ENCODE peak calls at places on chromosomes 13 and 19, in five cellular contexts. C is cardiac muscle cell, A is aorta, N is breast epithelium, Z is left ventricle myocardium inferior. H is an unnamed sample. For H3K4me1, the result is how much of the 10 kb centered on the place peaks cover.

GRCh38 chr19:7072541-7072940 is 3.0 kb downstream of the ZNF557 start:
- DNase-seq in C (no peak), A (no peak), N (no peak), Z (no peak), H (no peak)

GRCh38 chr19:2700660-2701360 is 1.7 kb downstream of the GNG7 start:
- DNase-seq in C (no peak), A (no peak), N (no peak), Z (no peak), H (no peak)

GRCh38 chr13:85772379-85772778 is 26.8 kb downstream of the SLITRK6 start:
- DNase-seq in C (no peak), A (no peak), N (no peak), Z (no peak), H (no peak)

GRCh38 chr19:45578861-45579260 is 5.7 kb downstream of the OPA3 start:
- DNase-seq in C (no peak), A (no peak), N (no peak), Z (no peak), H (no peak)

GRCh38 chr19:50906217-50906616 is 5.0 kb downstream of the KLK4 start:
- DNase-seq in C (peak), A (no peak), N (no peak), Z (no peak), H (no peak)

GRCh38 chr19:30778961-30779690 is 406.9 kb downstream of the ZNF536 start:
- DNase-seq in C (no peak), A (no peak), N (no peak), Z (no peak), H (no peak)

GRCh38 chr19:51354742-51355148 is 11.4 kb downstream of the ETFB start:
- DNase-seq in C (peak), A (no peak), N (no peak), Z (no peak), H (no peak)

GRCh38 chr13:33279898-33280549 is 5.5 kb downstream of the STARD13 start:
- DNase-seq in C (no peak), A (no peak), N (no peak), Z (no peak), H (no peak)

GRCh38 chr13:92843549-92843948 is 383.1 kb upstream of the GPC6 start:
- DNase-seq in C (no peak), A (no peak), N (no peak), Z (no peak), H (no peak)

GRCh38 chr19:45136507-45137178 is 24.1 kb downstream of the NKPD1 start:
- DNase-seq in C (no peak), A (no peak), N (no peak), Z (no peak), H (no peak)

GRCh38 chr19:7976461-7976860 is 29.0 kb downstream of the ELAVL1 start:
- DNase-seq in C (no peak), A (no peak), N (no peak), Z (no peak), H (no peak)

GRCh38 chr19:57719901-57720519 is 7.4 kb downstream of the ZNF671 start:
- DNase-seq in C (no peak), A (no peak), N (no peak), Z (no peak), H (no peak)

GRCh38 chr19:54352546-54352945 is 12.2 kb downstream of the LAIR1 start:
- DNase-seq in C (no peak), A (no peak), N (no peak), Z (no peak), H (no peak)

GRCh38 chr19:14471436-14472187 is 3.5 kb downstream of the PTGER1 start:
- DNase-seq in C (no peak), A (no peak), N (no peak), Z (no peak), H (no peak)

GRCh38 chr19:15210323-15210774 is 9.6 kb upstream of the NOTCH3 start:
- DNase-seq in C (no peak), A (peak), N (no peak), Z (peak), H (peak)

GRCh38 chr19:51887522-51888498 is at the start of gene ZNF577:
- DNase-seq in C (peak), A (peak), N (peak), Z (peak), H (peak)

GRCh38 chr13:106369091-106369490 is 166.4 kb downstream of the EFNB2 start:
- DNase-seq in C (no peak), A (no peak), N (no peak), Z (no peak), H (no peak)

GRCh38 chr13:31742102-31742695 is 2.9 kb downstream of the RXFP2 start:
- DNase-seq in C (peak), A (peak), N (peak), Z (peak), H (peak)

GRCh38 chr13:61695147-61695546 is 279.5 kb upstream of the PCDH20 start:
- DNase-seq in C (no peak), A (no peak), N (no peak), Z (no peak), H (no peak)

GRCh38 chr13:93476175-93476574 is 249.6 kb downstream of the GPC6 start:
- DNase-seq in C (no peak), A (no peak), N (no peak), Z (no peak), H (no peak)

GRCh38 chr13:106405731-106406130 is 129.7 kb downstream of the EFNB2 start:
- DNase-seq in C (no peak), A (no peak), N (no peak), Z (no peak), H (no peak)

GRCh38 chr19:46818812-46819211 is 30.4 kb upstream of the SLC1A5 start:
- DNase-seq in C (no peak), A (no peak), N (no peak), Z (no peak), H (no peak)

GRCh38 chr19:1155352-1156304 is 18.4 kb downstream of the SBNO2 start:
- DNase-seq in C (no peak), A (no peak), N (no peak), Z (no peak), H (peak)

GRCh38 chr19:3285647-3286176 is 61.3 kb downstream of the CELF5 start:
- DNase-seq in C (no peak), A (no peak), N (no peak), Z (no peak), H (no peak)

GRCh38 chr13:78309497-78310180 is 293.7 kb downstream of the POU4F1 start:
- DNase-seq in C (no peak), A (no peak), N (no peak), Z (no peak), H (no peak)

GRCh38 chr19:40614595-40615411 is 13.6 kb downstream of the LTBP4 start:
- DNase-seq in C (peak), A (peak), N (no peak), Z (peak), H (peak)

GRCh38 chr13:59531571-59532091 is 632.1 kb downstream of the DIAPH3 start:
- DNase-seq in C (peak), A (peak), N (peak), Z (peak), H (no peak)

DNA sequence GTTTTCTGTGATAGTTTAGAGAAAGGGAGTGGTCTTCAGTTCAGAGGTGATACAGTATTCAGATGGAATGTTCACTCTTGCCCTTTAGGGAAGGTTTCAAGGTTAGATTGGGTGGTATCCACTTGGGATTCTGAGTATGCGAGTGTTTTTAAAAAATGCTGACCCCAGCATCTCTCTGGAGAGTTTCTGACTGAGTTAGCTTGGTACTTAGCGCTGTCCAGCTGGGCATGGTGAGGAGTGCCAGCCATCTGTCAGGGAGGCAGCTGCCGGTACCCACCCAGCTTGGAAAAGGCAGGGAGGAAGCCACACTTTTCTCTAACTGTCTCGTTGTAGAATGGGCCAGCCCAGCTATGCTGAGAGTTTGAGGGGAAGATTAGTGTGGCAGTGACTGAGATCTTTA is 63.3 kb downstream of the ARHGEF7 start:
- DNase-seq in C (no peak), A (no peak), N (no peak), Z (no peak), H (no peak)
- H3K4me3 ChIP-seq in C (no peak), A (no peak), N (no peak), Z (no peak), H (no peak)

GRCh38 chr19:43780706-43781525 is at the start of gene KCNN4:
- DNase-seq in C (no peak), A (peak), N (no peak), Z (no peak), H (peak)
- H3K4me1 ChIP-seq in C (under half), A (under half), N (under half), Z (under half), H (half or more)

GRCh38 chr19:39270091-39270871 is 2.1 kb downstream of the IFNL2 start:
- DNase-seq in C (no peak), A (no peak), N (no peak), Z (no peak), H (no peak)

GRCh38 chr19:39277598-39277997 is 9.4 kb downstream of the IFNL2 start:
- DNase-seq in C (no peak), A (peak), N (no peak), Z (no peak), H (no peak)

GRCh38 chr19:39276740-39277139 is 8.5 kb downstream of the IFNL2 start:
- DNase-seq in C (no peak), A (peak), N (no peak), Z (no peak), H (no peak)

GRCh38 chr19:39275578-39275977 is 7.4 kb downstream of the IFNL2 start:
- DNase-seq in C (no peak), A (peak), N (no peak), Z (no peak), H (no peak)
- H3K4me3 ChIP-seq in C (no peak), A (no peak), N (no peak), Z (no peak), H (no peak)

DNA sequence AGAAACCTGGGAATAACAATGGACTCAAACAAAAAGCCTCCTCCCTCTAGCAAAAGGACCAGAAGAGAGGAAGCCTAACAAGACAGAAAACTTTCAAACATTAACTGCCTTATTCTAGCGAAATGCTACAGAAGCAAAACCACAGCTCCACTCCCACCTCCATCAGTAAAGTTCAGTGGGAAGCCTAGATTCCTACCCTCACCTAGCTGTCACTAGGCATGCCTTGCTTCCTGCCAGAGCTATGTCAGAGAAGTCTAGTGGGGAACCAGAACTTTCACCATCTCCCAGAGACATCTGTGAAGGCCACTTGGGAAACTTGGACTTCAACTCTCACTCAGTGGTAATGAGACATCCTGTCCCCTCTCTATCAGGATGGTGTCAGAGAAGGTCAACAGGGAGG is 37.1 kb downstream of the DPY19L3 start:
- DNase-seq in C (no peak), A (no peak), N (no peak), Z (no peak), H (no peak)
- H3K4me1 ChIP-seq in C (under half), A (under half), N (under half), Z (under half), H (under half)

GRCh38 chr19:42312370-42312769 is 739 bp upstream of the TMEM145 start:
- DNase-seq in C (no peak), A (no peak), N (no peak), Z (no peak), H (no peak)

GRCh38 chr19:42315024-42315423 is 1.9 kb downstream of the TMEM145 start:
- DNase-seq in C (no peak), A (no peak), N (no peak), Z (no peak), H (no peak)

GRCh38 chr19:42311612-42312160 is 1.4 kb upstream of the TMEM145 start:
- DNase-seq in C (no peak), A (no peak), N (no peak), Z (no peak), H (no peak)

GRCh38 chr19:42313840-42314755 is 989 bp downstream of the TMEM145 start:
- DNase-seq in C (no peak), A (no peak), N (no peak), Z (no peak), H (no peak)

GRCh38 chr19:42313096-42313839 is at the start of gene TMEM145:
- DNase-seq in C (peak), A (no peak), N (no peak), Z (no peak), H (no peak)
- H3K4me3 ChIP-seq in C (peak), A (no peak), N (peak), Z (peak), H (no peak)

DNA sequence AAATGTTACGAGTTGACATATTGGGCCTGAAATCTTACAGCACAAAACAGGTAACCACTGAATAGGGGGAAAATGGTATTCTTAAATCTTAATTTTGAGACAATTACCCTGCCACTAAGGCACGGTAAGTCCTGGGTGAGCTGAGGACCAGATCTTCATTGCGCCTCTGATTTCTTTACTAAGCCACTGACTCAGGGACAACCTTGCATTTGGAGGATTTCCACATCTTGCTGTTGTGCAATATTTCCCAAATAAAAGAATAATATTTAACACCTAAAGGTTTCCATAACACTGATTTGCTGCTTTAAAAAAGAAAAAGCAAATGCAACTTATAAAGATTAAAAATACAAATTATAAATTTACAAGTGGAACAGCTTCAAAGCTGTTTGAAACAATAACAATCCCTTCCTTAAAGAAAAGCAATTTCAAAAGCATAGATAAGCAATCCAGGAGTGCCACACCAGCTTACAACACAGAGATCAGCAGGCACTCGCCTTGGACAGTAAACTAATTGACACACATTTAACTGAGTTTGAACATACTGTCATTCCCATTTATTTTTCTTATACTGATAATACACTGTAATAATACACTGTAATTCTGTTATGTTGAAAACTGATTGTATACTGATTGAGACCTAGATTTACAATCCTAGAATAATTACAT is 79.6 kb upstream of the DOCK9 start:
- DNase-seq in C (no peak), A (no peak), N (no peak), Z (no peak), H (no peak)
- H3K4me1 ChIP-seq in C (under half), A (under half), N (under half), Z (half or more), H (under half)

H was measured in left lung.